ENCODE peak calls at places on chromosomes 4 and X, in four cellular contexts. Z is Peyer's patch, C is lower lobe of right lung, V is psoas muscle. Y is an unnamed sample.

GRCh38 chrX:129932792-129933321 is 26.9 kb downstream of the UTP14A start:
- DNase-seq in Z (no peak), C (peak; percentile 48), V (peak; percentile 68), Y (peak; percentile 58)

GRCh38 chr4:112765317-112765989 is 128.5 kb downstream of the LARP7 start:
- DNase-seq in Z (no peak), C (no peak), V (no peak), Y (no peak)

GRCh38 chr4:56424697-56425514 is 10.5 kb downstream of the PPAT start:
- DNase-seq in Z (peak; percentile 44), C (no peak), V (no peak), Y (no peak)

GRCh38 chr4:114108869-114109268 is 129.4 kb upstream of the ARSJ start:
- DNase-seq in Z (no peak), C (no peak), V (no peak), Y (no peak)

GRCh38 chr4:86108152-86108551 is 251.7 kb downstream of the MAPK10 start:
- DNase-seq in Z (no peak), C (no peak), V (no peak), Y (no peak)

GRCh38 chrX:134206221-134206620 is 30.8 kb upstream of the CCDC160 start:
- DNase-seq in Z (no peak), C (no peak), V (no peak), Y (no peak)

GRCh38 chr4:60938181-60938580 is 261.9 kb upstream of the ADGRL3 start:
- DNase-seq in Z (no peak), C (no peak), V (no peak), Y (no peak)

GRCh38 chr4:122481766-122482405 is 25.4 kb upstream of the IL2 start:
- DNase-seq in Z (no peak), C (no peak), V (no peak), Y (no peak)

GRCh38 chr4:5784960-5785611 is 74.1 kb downstream of the EVC start:
- DNase-seq in Z (no peak), C (no peak), V (no peak), Y (no peak)

GRCh38 chrX:113977887-113978286 is 606.0 kb upstream of the HTR2C start:
- DNase-seq in Z (no peak), C (no peak), V (no peak), Y (no peak)

GRCh38 chr4:92060333-92060732 is 243.4 kb upstream of the GRID2 start:
- DNase-seq in Z (no peak), C (no peak), V (no peak), Y (no peak)

GRCh38 chrX:136629084-136629750 is 18.7 kb upstream of the CD40LG start:
- DNase-seq in Z (no peak), C (no peak), V (no peak), Y (no peak)

GRCh38 chrX:9171841-9172240 is 137.9 kb upstream of the FAM9B start:
- DNase-seq in Z (no peak), C (no peak), V (no peak), Y (no peak)

GRCh38 chr4:68724426-68724825 is 54.0 kb upstream of the UGT2B15 start:
- DNase-seq in Z (no peak), C (no peak), V (no peak), Y (no peak)

GRCh38 chr4:168200685-168201084 is 108.3 kb downstream of the ANXA10 start:
- DNase-seq in Z (no peak), C (no peak), V (no peak), Y (no peak)

GRCh38 chr4:189124149-189124758 is 816.4 kb upstream of the FRG1 start:
- DNase-seq in Z (no peak), C (no peak), V (no peak), Y (no peak)

GRCh38 chr4:8451440-8452182 is 11.0 kb downstream of the TRMT44 start:
- DNase-seq in Z (no peak), C (no peak), V (no peak), Y (no peak)

GRCh38 chr4:123554819-123555499 is 158.4 kb downstream of the SPRY1 start:
- DNase-seq in Z (no peak), C (no peak), V (no peak), Y (no peak)

GRCh38 chr4:61638600-61638999 is 438.5 kb downstream of the ADGRL3 start:
- DNase-seq in Z (no peak), C (no peak), V (no peak), Y (no peak)

GRCh38 chr4:52057196-52057595 is 6.1 kb downstream of the SPATA18 start:
- DNase-seq in Z (no peak), C (no peak), V (no peak), Y (no peak)

GRCh38 chr4:140635606-140636005 is 66.8 kb upstream of the UCP1 start:
- DNase-seq in Z (no peak), C (peak; percentile 61), V (peak; percentile 32), Y (no peak)

GRCh38 chr4:38157592-38157991 is 197.4 kb downstream of the PTTG2 start:
- DNase-seq in Z (no peak), C (no peak), V (peak; percentile 22), Y (no peak)

GRCh38 chrX:85365370-85365995 is 14.0 kb downstream of the POF1B start:
- DNase-seq in Z (no peak), C (no peak), V (no peak), Y (no peak)

GRCh38 chr4:151882072-151882803 is 121.4 kb upstream of the GATB start:
- DNase-seq in Z (no peak), C (no peak), V (no peak), Y (no peak)

GRCh38 chr4:37427193-37427592 is 182.7 kb downstream of the NWD2 start:
- DNase-seq in Z (no peak), C (no peak), V (no peak), Y (no peak)

GRCh38 chr4:154189346-154189745 is 302.3 kb downstream of the DCHS2 start:
- DNase-seq in Z (no peak), C (no peak), V (no peak), Y (no peak)

GRCh38 chr4:119040711-119041185 is 94.9 kb upstream of the MYOZ2 start:
- DNase-seq in Z (no peak), C (no peak), V (peak; percentile 84), Y (no peak)

GRCh38 chr4:159051245-159052071 is 51.4 kb upstream of the RAPGEF2 start:
- DNase-seq in Z (no peak), C (no peak), V (no peak), Y (no peak)

GRCh38 chrX:134971926-134972325 is 18.9 kb upstream of the SMIM10 start:
- DNase-seq in Z (no peak), C (no peak), V (no peak), Y (no peak)

GRCh38 chr4:150369434-150370141 is 212.4 kb upstream of the MAB21L2 start:
- DNase-seq in Z (no peak), C (no peak), V (no peak), Y (no peak)

GRCh38 chr4:72383439-72383838 is 185.6 kb downstream of the ADAMTS3 start:
- DNase-seq in Z (no peak), C (no peak), V (no peak), Y (no peak)

GRCh38 chr4:72375050-72375736 is 193.8 kb downstream of the ADAMTS3 start:
- DNase-seq in Z (no peak), C (no peak), V (no peak), Y (no peak)

GRCh38 chr4:72376901-72377300 is 192.1 kb downstream of the ADAMTS3 start:
- DNase-seq in Z (no peak), C (no peak), V (no peak), Y (no peak)

GRCh38 chr4:72377491-72378194 is 191.4 kb downstream of the ADAMTS3 start:
- DNase-seq in Z (no peak), C (no peak), V (no peak), Y (no peak)

GRCh38 chr4:72378901-72379300 is 190.1 kb downstream of the ADAMTS3 start:
- DNase-seq in Z (no peak), C (no peak), V (no peak), Y (no peak)
- H3K36me3 ChIP-seq in Z (no peaks in the 10 kb centered on the region), C (no peaks in the 10 kb centered on the region), V (no peaks in the 10 kb centered on the region), Y (no peaks in the 10 kb centered on the region)

DNA sequence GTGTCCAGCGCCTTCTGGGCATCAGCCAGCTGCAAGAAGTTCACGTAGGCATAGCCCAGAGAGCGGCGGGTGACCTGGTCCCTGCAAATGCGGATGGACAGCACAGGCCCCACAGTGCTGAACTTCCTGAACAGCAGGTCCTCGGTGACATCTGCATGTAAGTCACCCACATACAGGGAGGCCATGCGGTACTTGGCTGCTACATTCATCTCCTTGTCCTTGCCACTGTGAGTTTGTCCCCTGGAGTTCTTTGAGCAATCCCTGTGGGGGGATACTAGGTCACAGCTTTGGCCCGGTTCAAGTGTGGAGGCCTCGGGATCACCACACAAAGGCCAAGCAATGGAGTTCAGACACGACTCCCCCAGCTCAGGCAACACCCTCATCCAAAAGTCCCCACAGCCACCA is 776 bp downstream of the PABPC4L start:
- DNase-seq in Z (no peak), C (peak; percentile 32), V (peak; percentile 32), Y (peak; percentile 53)
- H3K4me3 ChIP-seq in Z (no peak overlapping the region), C (peak overlapping the region; percentile 58), V (peak overlapping the region; percentile 68), Y (peak overlapping the region; percentile 64)

GRCh38 chrX:54811301-54811885 is 3.8 kb downstream of the MAGED2 start:
- DNase-seq in Z (no peak), C (no peak), V (no peak), Y (no peak)
- H3K36me3 ChIP-seq in Z (no peaks in the 10 kb centered on the region), C (peaks cover 60% of the 10 kb centered on the region), V (peaks cover 68% of the 10 kb centered on the region), Y (no peaks in the 10 kb centered on the region)

GRCh38 chrX:45769919-45770582 is 569.4 kb upstream of the DIPK2B start:
- DNase-seq in Z (peak; percentile 68), C (peak; percentile 75), V (peak; percentile 77), Y (peak; percentile 80)

GRCh38 chrX:45771560-45772340 is 571.1 kb upstream of the DIPK2B start:
- DNase-seq in Z (peak; percentile 67), C (peak; percentile 59), V (no peak), Y (peak; percentile 58)

GRCh38 chrX:45768666-45769065 is 568.0 kb upstream of the DIPK2B start:
- DNase-seq in Z (no peak), C (no peak), V (no peak), Y (no peak)

GRCh38 chrX:45774961-45775360 is 574.3 kb upstream of the DIPK2B start:
- DNase-seq in Z (no peak), C (no peak), V (no peak), Y (peak; percentile 49)

DNA sequence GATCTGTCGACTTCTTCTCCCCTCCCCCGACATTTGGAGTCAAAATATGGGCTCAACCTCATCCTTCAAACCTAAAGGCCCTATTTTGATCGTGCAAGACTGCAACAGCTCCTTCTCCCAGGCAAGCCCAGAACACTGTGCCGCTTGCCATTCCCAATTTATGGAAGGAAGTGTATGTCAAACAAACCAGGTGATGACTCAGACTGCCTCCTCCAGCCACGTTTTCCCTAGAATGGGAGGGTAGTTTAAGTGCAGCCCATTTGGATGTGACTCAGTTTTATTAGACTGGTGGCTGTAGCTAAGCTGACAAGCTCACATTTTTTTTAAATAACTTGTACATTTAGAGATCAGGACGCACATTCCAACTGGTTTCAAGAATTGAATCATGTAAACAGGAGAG is 570.4 kb upstream of the DIPK2B start:
- DNase-seq in Z (no peak), C (no peak), V (no peak), Y (no peak)
- H3K4me3 ChIP-seq in Z (peak overlapping the region; percentile 33), C (peak overlapping the region; percentile 57), V (peak overlapping the region; percentile 46), Y (peak overlapping the region; percentile 42)

DNA sequence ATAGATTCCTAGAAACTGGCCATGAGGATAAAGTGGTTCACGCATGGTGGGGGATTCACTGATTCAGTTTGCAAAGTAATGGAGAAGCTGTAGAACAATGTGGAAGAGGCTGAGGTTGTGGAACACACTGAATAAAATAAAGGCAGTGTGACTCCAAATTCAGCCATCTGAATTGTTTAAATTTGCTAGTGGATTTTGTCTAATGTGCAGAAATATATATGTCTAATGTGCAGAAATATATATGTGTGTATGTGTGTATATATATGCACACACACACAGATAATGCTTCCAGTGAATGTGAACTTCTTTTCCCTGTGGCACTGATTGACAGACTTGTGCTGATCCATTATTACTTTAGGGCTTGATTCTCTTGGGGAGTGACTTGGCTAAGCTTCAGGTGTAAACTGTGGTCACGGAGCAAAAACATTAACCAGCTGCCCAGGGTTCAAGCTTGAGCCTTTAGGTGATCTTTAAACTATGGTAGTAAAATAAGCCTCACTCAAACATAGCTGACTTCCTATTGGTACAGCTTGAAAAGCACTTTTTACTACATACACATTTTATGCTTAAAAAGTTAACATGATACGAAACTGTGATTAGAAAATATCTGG is 3.5 kb downstream of the STBD1 start:
- DNase-seq in Z (no peak), C (no peak), V (no peak), Y (no peak)
- H3K36me3 ChIP-seq in Z (no peaks in the 10 kb centered on the region), C (peaks cover 7% of the 10 kb centered on the region), V (peaks cover 27% of the 10 kb centered on the region), Y (peaks cover 6% of the 10 kb centered on the region)

Y was measured in aorta.